ENCODE peak calls at places on chromosomes 6 and 20, in five cellular contexts. N, L, W, X and K are unnamed samples.

GRCh38 chr6:46059608-46060007 is 43.9 kb upstream of the CLIC5 start:
- DNase-seq in N (no peak), L (no peak), W (no peak), X (no peak), K (no peak)

GRCh38 chr20:51616060-51616459 is 73.5 kb upstream of the NFATC2 start:
- DNase-seq in N (no peak), L (no peak), W (no peak), X (no peak), K (no peak)

GRCh38 chr20:46939031-46939430 is 44.4 kb downstream of the EYA2 start:
- DNase-seq in N (peak; percentile 9), L (peak; percentile 43), W (no peak), X (no peak), K (no peak)

GRCh38 chr6:35161776-35162607 is 20.9 kb upstream of the TCP11 start:
- DNase-seq in N (no peak), L (no peak), W (no peak), X (no peak), K (no peak)

GRCh38 chr6:11668455-11668854 is 110.1 kb downstream of the ADTRP start:
- DNase-seq in N (no peak), L (no peak), W (no peak), X (no peak), K (no peak)

GRCh38 chr20:12358655-12359009 is 440.9 kb downstream of the BTBD3 start:
- DNase-seq in N (no peak), L (no peak), W (no peak), X (no peak), K (no peak)

GRCh38 chr20:57959018-57959417 is 249.2 kb upstream of the PMEPA1 start:
- DNase-seq in N (no peak), L (peak; percentile 38), W (no peak), X (no peak), K (no peak)

GRCh38 chr6:147922764-147923163 is 414.3 kb downstream of the SAMD5 start:
- DNase-seq in N (no peak), L (no peak), W (no peak), X (peak; percentile 18), K (no peak)

GRCh38 chr6:6635869-6636268 is 47.3 kb downstream of the LY86 start:
- DNase-seq in N (no peak), L (no peak), W (no peak), X (no peak), K (no peak)

GRCh38 chr20:21564127-21564773 is 50.4 kb upstream of the NKX2-2 start:
- DNase-seq in N (no peak), L (no peak), W (no peak), X (no peak), K (no peak)

GRCh38 chr20:25291432-25292133 is 43.7 kb downstream of the PYGB start:
- DNase-seq in N (no peak), L (no peak), W (no peak), X (no peak), K (no peak)
- H3K36me3 ChIP-seq in N (peaks cover 86% of the 10 kb centered on the region), L (no peaks in the 10 kb centered on the region), W (peaks cover 59% of the 10 kb centered on the region), X (peaks cover 96% of the 10 kb centered on the region), K (no peaks in the 10 kb centered on the region)

GRCh38 chr6:12761376-12762115 is 45.0 kb downstream of the PHACTR1 start:
- DNase-seq in N (no peak), L (peak; percentile 98), W (no peak), X (no peak), K (no peak)
- H2AFZ ChIP-seq in N (no peak overlapping the region), L (peak overlapping the region; percentile 83), W (no peak overlapping the region), X (no peak overlapping the region), K (no peak overlapping the region)

DNA sequence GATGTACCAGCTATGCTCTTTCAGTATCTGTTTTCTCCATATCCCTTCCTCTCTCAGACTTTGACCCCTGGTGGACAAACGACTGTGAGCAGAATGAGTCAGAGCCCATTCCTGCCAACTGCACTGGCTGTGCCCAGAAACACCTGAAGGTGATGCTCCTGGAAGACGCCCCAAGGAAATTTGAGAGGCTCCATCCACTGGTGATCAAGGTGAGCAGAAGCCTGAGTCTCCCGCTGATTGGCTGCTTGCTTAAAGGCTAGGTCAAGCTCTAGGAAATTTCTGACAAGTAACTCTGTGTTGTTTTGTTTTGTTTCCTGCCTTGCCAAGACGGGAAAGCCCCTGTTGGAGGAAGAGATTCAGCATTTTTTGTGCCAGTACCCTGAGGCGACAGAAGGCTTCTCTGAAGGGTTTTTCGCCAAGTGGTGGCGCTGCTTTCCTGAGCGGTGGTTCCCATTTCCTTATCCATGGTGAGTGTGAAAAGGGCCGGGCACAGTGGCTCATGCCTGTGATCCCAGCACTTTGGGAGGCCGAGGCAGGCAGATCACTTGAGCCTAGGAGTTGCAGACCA is 28.6 kb downstream of the C6orf89 start:
- DNase-seq in N (no peak), L (peak; percentile 71), W (peak; percentile 56), X (peak; percentile 59), K (peak; percentile 85)
- H3K36me3 ChIP-seq in N (peaks cover 63% of the 10 kb centered on the region), L (peaks cover 17% of the 10 kb centered on the region), W (peaks cover 21% of the 10 kb centered on the region), X (peaks cover 30% of the 10 kb centered on the region), K (no peaks in the 10 kb centered on the region)

GRCh38 chr6:69038841-69039240 is 403.8 kb downstream of the ADGRB3 start:
- DNase-seq in N (no peak), L (no peak), W (no peak), X (no peak), K (no peak)

DNA sequence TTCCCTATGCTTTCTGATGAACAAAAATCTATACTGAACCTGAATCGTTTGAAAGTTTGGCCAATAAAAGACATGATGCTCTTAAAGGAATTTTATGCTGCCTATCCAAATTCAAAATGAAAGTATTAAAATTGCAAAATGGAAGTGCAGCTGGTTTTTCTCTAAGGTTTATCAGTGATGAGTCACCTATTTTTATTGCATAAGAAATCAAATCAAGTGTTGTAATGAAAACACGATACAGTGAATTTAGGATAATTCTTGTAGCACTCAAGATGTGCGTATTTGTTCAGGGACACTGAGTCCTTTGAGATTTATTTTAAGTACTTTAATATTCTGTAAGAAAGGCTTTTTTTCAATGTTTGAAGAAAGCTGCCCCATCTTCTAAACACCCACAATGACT is 409.5 kb downstream of the ADGRB3 start:
- DNase-seq in N (no peak), L (no peak), W (peak; percentile 1), X (no peak), K (no peak)
- H2AFZ ChIP-seq in N (no peak overlapping the region), L (no peak overlapping the region), W (no peak overlapping the region), X (no peak overlapping the region), K (no peak overlapping the region)

GRCh38 chr6:33280539-33280938 is 3.6 kb downstream of the B3GALT4 start:
- DNase-seq in N (no peak), L (no peak), W (no peak), X (no peak), K (no peak)

GRCh38 chr6:33278810-33279209 is 1.9 kb downstream of the B3GALT4 start:
- DNase-seq in N (no peak), L (no peak), W (no peak), X (no peak), K (no peak)

GRCh38 chr6:33278392-33278741 is 1.4 kb downstream of the B3GALT4 start:
- DNase-seq in N (no peak), L (peak; percentile 40), W (no peak), X (no peak), K (no peak)

GRCh38 chr6:33279971-33280511 is 3.1 kb downstream of the B3GALT4 start:
- DNase-seq in N (peak; percentile 38), L (peak; percentile 72), W (peak; percentile 64), X (peak; percentile 85), K (peak; percentile 74)

GRCh38 chr6:33279257-33279695 is 2.4 kb downstream of the B3GALT4 start:
- DNase-seq in N (no peak), L (no peak), W (no peak), X (no peak), K (no peak)
- H3K36me3 ChIP-seq in N (peaks cover 84% of the 10 kb centered on the region), L (peaks cover 40% of the 10 kb centered on the region), W (peaks cover 64% of the 10 kb centered on the region), X (peaks cover 80% of the 10 kb centered on the region), K (no peaks in the 10 kb centered on the region)

GRCh38 chr20:36066777-36067176 is 87.8 kb upstream of the EPB41L1 start:
- DNase-seq in N (no peak), L (no peak), W (no peak), X (no peak), K (no peak)

GRCh38 chr20:36071848-36072247 is 82.7 kb upstream of the EPB41L1 start:
- DNase-seq in N (no peak), L (no peak), W (no peak), X (no peak), K (no peak)

GRCh38 chr20:36065427-36065998 is 89.0 kb upstream of the EPB41L1 start:
- DNase-seq in N (no peak), L (no peak), W (no peak), X (no peak), K (no peak)

GRCh38 chr20:36074983-36075382 is 79.6 kb upstream of the EPB41L1 start:
- DNase-seq in N (no peak), L (no peak), W (no peak), X (no peak), K (no peak)

DNA sequence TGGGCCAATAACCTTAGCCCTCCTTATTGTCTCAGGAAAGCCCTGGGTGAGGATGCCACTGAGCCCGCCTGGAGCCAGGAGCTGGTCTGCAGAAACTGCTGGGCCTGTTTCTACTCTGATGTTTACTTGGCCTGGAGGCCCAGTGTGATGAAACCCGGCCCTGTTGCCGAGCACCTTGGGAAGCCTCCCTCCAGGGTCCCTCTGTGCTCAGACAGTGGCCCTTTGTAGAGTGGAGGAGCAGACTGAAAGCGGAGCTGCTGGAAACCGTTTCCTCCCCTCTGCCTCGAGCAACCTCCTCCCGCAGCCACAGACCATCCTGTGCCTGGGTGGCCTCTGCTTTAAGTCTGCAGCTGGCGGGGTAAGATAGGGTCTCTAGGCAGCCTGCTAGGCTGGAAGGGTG is 84.1 kb upstream of the EPB41L1 start:
- DNase-seq in N (peak; percentile 19), L (no peak), W (no peak), X (no peak), K (peak; percentile 67)
- H2AFZ ChIP-seq in N (no peak overlapping the region), L (no peak overlapping the region), W (peak overlapping the region; percentile 78), X (peak overlapping the region; percentile 19), K (no peak overlapping the region)